ENCODE peak calls at places on chromosomes 12 and 14, in six cellular contexts. S, Z, A, W, E and L are unnamed samples.

GRCh38 chr12:7068240-7068993 is 7.9 kb downstream of the C1S start:
- DNase-seq in S (no peak), Z (peak), A (no peak), W (no peak), E (no peak), L (no peak)

GRCh38 chr12:84157170-84157569 is 755.4 kb downstream of the SLC6A15 start:
- DNase-seq in S (no peak), Z (no peak), A (no peak), W (no peak), E (no peak), L (no peak)

GRCh38 chr12:30257614-30258013 is 438.1 kb downstream of the IPO8 start:
- DNase-seq in S (no peak), Z (no peak), A (no peak), W (no peak), E (no peak), L (no peak)

GRCh38 chr14:93688239-93688666 is 100.0 kb downstream of the PRIMA1 start:
- DNase-seq in S (no peak), Z (no peak), A (no peak), W (no peak), E (no peak), L (no peak)

GRCh38 chr12:131378176-131378842 is 332.6 kb upstream of the SFSWAP start:
- DNase-seq in S (no peak), Z (no peak), A (peak), W (no peak), E (no peak), L (no peak)

GRCh38 chr14:74720526-74720925 is 7.6 kb downstream of the FCF1 start:
- DNase-seq in S (no peak), Z (no peak), A (no peak), W (no peak), E (no peak), L (no peak)

GRCh38 chr12:93103154-93103553 is 174.1 kb upstream of the EEA1 start:
- DNase-seq in S (no peak), Z (no peak), A (no peak), W (no peak), E (no peak), L (no peak)

GRCh38 chr14:69356903-69357543 is 41.1 kb downstream of the ERH start:
- DNase-seq in S (no peak), Z (no peak), A (peak), W (no peak), E (no peak), L (no peak)

GRCh38 chr14:104892517-104893434 is 27.7 kb downstream of the CEP170B start:
- DNase-seq in S (no peak), Z (no peak), A (peak), W (no peak), E (no peak), L (no peak)

GRCh38 chr14:79629372-79629771 is 581.9 kb downstream of the DIO2 start:
- DNase-seq in S (no peak), Z (no peak), A (no peak), W (no peak), E (no peak), L (no peak)

GRCh38 chr12:39915249-39915648 is 190.6 kb downstream of the SLC2A13 start:
- DNase-seq in S (no peak), Z (no peak), A (no peak), W (no peak), E (no peak), L (no peak)

GRCh38 chr14:72738181-72738611 is 155.7 kb downstream of the DPF3 start:
- DNase-seq in S (no peak), Z (no peak), A (no peak), W (no peak), E (no peak), L (no peak)

GRCh38 chr12:27984275-27984674 is 11.7 kb upstream of the PTHLH start:
- DNase-seq in S (no peak), Z (no peak), A (no peak), W (no peak), E (no peak), L (no peak)

GRCh38 chr12:82425241-82425640 is 66.9 kb downstream of the METTL25 start:
- DNase-seq in S (no peak), Z (no peak), A (no peak), W (no peak), E (peak), L (no peak)

GRCh38 chr12:110585231-110585799 is 2.2 kb upstream of the PPTC7 start:
- DNase-seq in S (no peak), Z (no peak), A (no peak), W (no peak), E (no peak), L (no peak)

GRCh38 chr12:713281-713875 is 39.0 kb upstream of the WNK1 start:
- DNase-seq in S (no peak), Z (no peak), A (no peak), W (no peak), E (no peak), L (no peak)

GRCh38 chr14:102939820-102940561 is 17.5 kb downstream of the AMN start:
- DNase-seq in S (no peak), Z (no peak), A (no peak), W (no peak), E (no peak), L (no peak)

GRCh38 chr14:70735043-70735442 is 74.3 kb downstream of the MAP3K9 start:
- DNase-seq in S (no peak), Z (no peak), A (no peak), W (no peak), E (no peak), L (no peak)

GRCh38 chr14:34461334-34462131 is 507 bp downstream of the SPTSSA start:
- DNase-seq in S (no peak), Z (no peak), A (peak), W (no peak), E (peak), L (peak)

GRCh38 chr12:11981174-11981733 is 89.5 kb upstream of the BCL2L14 start:
- DNase-seq in S (peak), Z (no peak), A (no peak), W (peak), E (no peak), L (no peak)

GRCh38 chr12:55728185-55728931 is 451 bp downstream of the CD63 start:
- DNase-seq in S (no peak), Z (no peak), A (peak), W (no peak), E (no peak), L (peak)

GRCh38 chr12:119158004-119158776 is 20.5 kb upstream of the HSPB8 start:
- DNase-seq in S (no peak), Z (no peak), A (no peak), W (no peak), E (no peak), L (no peak)

GRCh38 chr14:55512421-55512820 is 67.6 kb upstream of the KTN1 start:
- DNase-seq in S (no peak), Z (no peak), A (no peak), W (no peak), E (no peak), L (no peak)

GRCh38 chr12:41795066-41795465 is 349.6 kb downstream of the GXYLT1 start:
- DNase-seq in S (no peak), Z (no peak), A (no peak), W (no peak), E (no peak), L (no peak)

GRCh38 chr14:94673781-94674231 is 61.6 kb downstream of the SERPINA3 start:
- DNase-seq in S (no peak), Z (no peak), A (no peak), W (no peak), E (no peak), L (no peak)

GRCh38 chr14:72916174-72916573 is 10.1 kb upstream of the DCAF4 start:
- DNase-seq in S (no peak), Z (no peak), A (no peak), W (no peak), E (no peak), L (no peak)